ENCODE peak calls at places on chromosomes 1 and 21, in six cellular contexts. O is fibroblast of lung, G is prostate gland, U is endodermal cell, N is IMR-90, Q is heart right ventricle. V is an unnamed sample.

GRCh38 chr1:117638759-117639158 is 32.9 kb downstream of the TENT5C start:
- DNase-seq in O (no peak), G (no peak), U (no peak), N (no peak), Q (no peak), V (no peak)

GRCh38 chr1:12097321-12097720 is 34.2 kb downstream of the TNFRSF8 start:
- DNase-seq in O (peak; percentile 51), G (no peak), U (no peak), N (peak; percentile 79), Q (no peak), V (peak; percentile 72)

GRCh38 chr1:24717867-24718650 is 27.2 kb upstream of the CLIC4 start:
- DNase-seq in O (no peak), G (no peak), U (no peak), N (no peak), Q (no peak), V (no peak)

GRCh38 chr1:31753623-31754349 is 10.4 kb downstream of the ADGRB2 start:
- DNase-seq in O (no peak), G (no peak), U (no peak), N (peak; percentile 18), Q (peak; percentile 65), V (peak; percentile 29)

GRCh38 chr1:112956503-112957132 is 622 bp upstream of the SLC16A1 start:
- DNase-seq in O (no peak), G (peak; percentile 10), U (peak; percentile 90), N (no peak), Q (no peak), V (no peak)

GRCh38 chr1:176111835-176112234 is 95.3 kb downstream of the COP1 start:
- DNase-seq in O (peak; percentile 10), G (no peak), U (no peak), N (peak; percentile 78), Q (no peak), V (no peak)

GRCh38 chr1:91929246-91929645 is 20.0 kb upstream of the BRDT start:
- DNase-seq in O (peak; percentile 5), G (no peak), U (peak; percentile 73), N (no peak), Q (no peak), V (peak; percentile 28)

GRCh38 chr1:59141267-59141863 is 155.5 kb upstream of the FGGY start:
- DNase-seq in O (no peak), G (no peak), U (no peak), N (no peak), Q (peak; percentile 75), V (no peak)

GRCh38 chr1:223270155-223270554 is 93.8 kb downstream of the SUSD4 start:
- DNase-seq in O (no peak), G (no peak), U (no peak), N (no peak), Q (no peak), V (no peak)

GRCh38 chr1:18641005-18641941 is 10.6 kb downstream of the PAX7 start:
- DNase-seq in O (no peak), G (no peak), U (peak; percentile 85), N (no peak), Q (no peak), V (no peak)

GRCh38 chr1:112399456-112399855 is 3.4 kb downstream of the CTTNBP2NL start:
- DNase-seq in O (no peak), G (no peak), U (no peak), N (peak; percentile 20), Q (no peak), V (peak; percentile 48)

GRCh38 chr1:157201767-157202166 is 63.6 kb upstream of the ETV3 start:
- DNase-seq in O (no peak), G (no peak), U (peak; percentile 19), N (no peak), Q (no peak), V (no peak)

GRCh38 chr1:18217398-18218043 is 109.9 kb downstream of the IGSF21 start:
- DNase-seq in O (no peak), G (no peak), U (peak; percentile 88), N (peak; percentile 1), Q (no peak), V (no peak)

GRCh38 chr1:15764269-15764764 is 5.7 kb downstream of the FBLIM1 start:
- DNase-seq in O (no peak), G (no peak), U (no peak), N (no peak), Q (no peak), V (no peak)

DNA sequence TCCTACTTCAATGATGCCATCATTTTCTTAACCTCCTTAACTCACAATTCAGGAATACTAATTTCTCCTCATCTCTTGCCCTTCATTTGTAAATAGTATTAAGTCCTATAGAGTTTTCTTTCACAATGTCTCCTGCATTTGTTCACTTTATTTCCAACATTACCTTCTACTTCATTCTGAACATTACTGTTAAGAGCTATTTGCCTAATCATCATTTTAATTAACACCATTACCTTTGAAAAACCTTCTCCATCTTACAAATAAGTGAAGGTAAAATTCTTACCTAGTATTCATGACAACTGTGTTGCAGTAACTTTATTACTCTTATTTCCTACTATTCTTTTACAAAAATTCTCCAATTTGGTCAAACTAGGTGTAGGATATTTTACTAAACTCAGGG is 137.7 kb downstream of the COQ8A start:
- DNase-seq in O (no peak), G (no peak), U (no peak), N (no peak), Q (no peak), V (no peak)
- TF ChIP-seq CTCF in O (no peak), G (no peak), U (no peak), N (no peak), Q (no peak), V (no peak)

GRCh38 chr1:53605181-53605580 is 133.8 kb downstream of the GLIS1 start:
- DNase-seq in O (no peak), G (no peak), U (peak; percentile 41), N (no peak), Q (no peak), V (no peak)

GRCh38 chr1:53602376-53602775 is 136.6 kb downstream of the GLIS1 start:
- DNase-seq in O (no peak), G (no peak), U (peak; percentile 25), N (no peak), Q (no peak), V (no peak)

GRCh38 chr1:53601867-53602266 is 137.1 kb downstream of the GLIS1 start:
- DNase-seq in O (no peak), G (no peak), U (peak; percentile 32), N (no peak), Q (no peak), V (no peak)

GRCh38 chr1:53604291-53604919 is 134.6 kb downstream of the GLIS1 start:
- DNase-seq in O (peak; percentile 66), G (no peak), U (peak; percentile 34), N (no peak), Q (no peak), V (no peak)

DNA sequence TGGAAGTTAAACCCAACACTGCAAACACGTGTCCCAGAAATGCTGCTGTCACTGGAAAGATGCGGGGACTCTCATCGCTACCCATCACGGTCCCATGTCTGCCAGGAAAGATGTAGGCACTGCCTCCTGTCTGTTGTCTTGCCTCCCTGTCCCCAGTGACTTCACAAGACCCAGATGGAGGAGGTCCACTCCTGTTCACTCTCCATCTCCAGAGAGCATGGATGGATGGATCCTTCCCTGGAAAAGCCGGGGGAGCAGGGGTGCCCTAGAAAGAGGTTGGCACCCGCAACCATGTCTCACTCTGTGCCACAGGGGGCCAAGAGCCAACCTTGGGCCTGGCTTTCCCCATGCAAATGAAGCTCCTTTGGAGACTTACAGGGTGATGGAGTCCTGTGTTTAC is 135.5 kb downstream of the GLIS1 start:
- DNase-seq in O (no peak), G (no peak), U (peak; percentile 33), N (no peak), Q (no peak), V (no peak)
- H3K4me3 ChIP-seq in O (no peak overlapping the region), G (no peak overlapping the region), U (no peak overlapping the region), N (no peak overlapping the region), Q (no peak overlapping the region), V (no peak overlapping the region)

GRCh38 chr21:39134288-39134810 is 48.9 kb downstream of the PSMG1 start:
- DNase-seq in O (no peak), G (no peak), U (no peak), N (no peak), Q (no peak), V (no peak)

GRCh38 chr21:39141502-39141901 is 41.7 kb downstream of the PSMG1 start:
- DNase-seq in O (peak; percentile 59), G (no peak), U (no peak), N (peak; percentile 73), Q (no peak), V (peak; percentile 49)

GRCh38 chr21:39132248-39132647 is 51.0 kb downstream of the PSMG1 start:
- DNase-seq in O (peak; percentile 44), G (no peak), U (no peak), N (peak; percentile 45), Q (no peak), V (no peak)

GRCh38 chr21:39136711-39137110 is 46.5 kb downstream of the PSMG1 start:
- DNase-seq in O (peak; percentile 56), G (no peak), U (no peak), N (peak; percentile 47), Q (no peak), V (no peak)

DNA sequence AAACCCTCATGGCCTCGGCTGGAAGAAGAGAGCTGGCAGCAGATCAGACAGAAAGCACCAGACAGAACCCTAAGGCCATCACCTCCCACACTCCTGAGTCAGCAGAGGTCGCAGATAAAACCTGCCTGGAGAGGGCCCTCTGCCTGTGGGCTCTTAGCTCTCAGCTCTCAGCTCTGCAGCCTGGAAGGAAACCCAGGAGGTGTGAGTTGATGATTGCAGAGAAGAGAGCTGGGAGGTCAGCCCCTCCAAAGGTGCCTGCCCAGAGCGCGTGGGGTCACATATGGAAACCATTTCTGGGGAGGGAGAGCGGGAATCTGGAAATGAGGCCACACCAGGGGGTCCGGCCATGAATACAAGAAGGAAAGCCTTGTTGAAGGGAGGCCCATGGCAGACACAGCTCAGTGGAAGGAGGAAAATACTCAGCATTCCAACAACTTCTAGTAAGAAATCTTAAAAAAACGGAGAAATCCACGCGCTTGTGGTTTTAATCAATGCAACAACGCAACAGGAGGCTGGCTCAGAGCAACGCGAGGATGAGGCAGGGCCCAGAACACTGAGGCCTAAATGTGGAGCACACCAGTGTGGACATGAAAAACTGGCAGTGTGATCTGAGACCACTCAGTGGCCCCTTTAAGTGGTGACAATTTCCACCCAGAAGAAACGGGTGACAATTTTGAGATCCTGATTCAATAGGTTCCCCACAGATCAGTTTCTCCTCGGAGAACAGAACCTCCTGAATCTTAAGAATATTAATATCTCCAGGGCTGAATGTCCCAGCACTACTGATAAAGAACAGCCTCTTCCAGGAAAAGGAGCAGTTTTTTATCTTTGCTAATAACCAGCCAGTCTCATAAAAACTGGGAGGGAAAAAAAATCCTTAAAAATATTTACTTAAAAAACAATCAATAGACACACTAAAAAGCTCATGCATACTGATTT is 45.7 kb downstream of the PSMG1 start:
- DNase-seq in O (peak; percentile 48), G (no peak), U (peak; percentile 82), N (peak; percentile 24), Q (no peak), V (peak; percentile 54)
- TF ChIP-seq CTCF in O (no peak), G (no peak), U (peak; percentile 50), N (peak; percentile 16), Q (no peak), V (no peak)

DNA sequence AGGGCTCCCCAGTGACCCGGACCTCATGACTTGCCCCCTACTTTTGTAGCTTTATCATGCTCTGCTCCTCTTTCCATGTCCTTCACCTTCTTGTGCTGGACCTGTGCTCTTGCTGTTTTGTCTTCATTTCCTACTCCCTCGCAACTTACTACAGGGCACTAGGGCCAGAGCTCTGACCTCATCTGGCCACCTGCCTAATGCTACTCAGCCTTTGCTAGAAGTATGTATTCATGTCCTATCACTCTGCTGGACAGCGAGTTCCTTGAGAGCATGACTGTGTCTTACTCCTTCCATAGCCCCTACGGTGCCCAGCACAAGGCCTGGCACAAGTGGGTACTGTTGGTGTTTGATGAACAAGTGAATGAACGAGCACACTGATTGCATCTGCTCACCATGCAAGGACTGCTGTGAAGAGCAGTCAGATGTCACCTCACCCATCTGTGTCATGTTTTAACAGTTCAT is 1.9 kb downstream of the MTFR1L start:
- DNase-seq in O (peak; percentile 46), G (no peak), U (no peak), N (peak; percentile 62), Q (no peak), V (peak; percentile 53)
- H3K4me3 ChIP-seq in O (peak overlapping the region; percentile 80), G (no peak overlapping the region), U (peak overlapping the region; percentile 87), N (no peak overlapping the region), Q (peak overlapping the region; percentile 99), V (no peak overlapping the region)

GRCh38 chr1:200250469-200250868 is 159.4 kb downstream of the ZNF281 start:
- DNase-seq in O (no peak), G (no peak), U (no peak), N (no peak), Q (no peak), V (no peak)
- TF ChIP-seq CTCF in O (no peak), G (no peak), U (no peak), N (no peak), Q (no peak), V (no peak)

V was measured in fibroblast of pulmonary artery.